ENCODE peak calls at places on chromosomes 5 and 9, in nine cellular contexts. N is thoracic aorta, Q is right cardiac atrium, Y is SJSA1, G is psoas muscle, S is brain microvascular endothelial cell, T is neuronal stem cell, C is fibroblast of lung, X is spleen. J is an unnamed sample.
A peak's percentile ranks its signal among the peaks of the same experiment; 100 is the strongest.

GRCh38 chr9:101995231-101995630 is 256.8 kb upstream of the GRIN3A start:
- DNase-seq in N (no peak), Q (no peak), Y (no peak), G (no peak), S (peak; percentile 93), T (no peak), C (no peak), X (no peak), J (no peak)

GRCh38 chr5:147223951-147224791 is 10.7 kb upstream of the STK32A start:
- DNase-seq in N (no peak), Q (no peak), Y (peak; percentile 52), G (no peak), S (peak; percentile 20), T (peak; percentile 37), C (peak; percentile 64), X (no peak), J (no peak)

GRCh38 chr5:140875085-140876065 is at the start of gene PCDHA12:
- DNase-seq in N (no peak), Q (no peak), Y (no peak), G (no peak), S (no peak), T (peak; percentile 55), C (no peak), X (no peak), J (no peak)

GRCh38 chr5:67875637-67876036 is 339.9 kb upstream of the PIK3R1 start:
- DNase-seq in N (no peak), Q (no peak), Y (no peak), G (no peak), S (no peak), T (no peak), C (no peak), X (no peak), J (no peak)

GRCh38 chr5:65862384-65862783 is 64.0 kb upstream of the ERBIN start:
- DNase-seq in N (no peak), Q (no peak), Y (no peak), G (no peak), S (no peak), T (no peak), C (no peak), X (no peak), J (no peak)

GRCh38 chr5:91864902-91865420 is 481.8 kb upstream of the ARRDC3 start:
- DNase-seq in N (no peak), Q (no peak), Y (no peak), G (no peak), S (no peak), T (no peak), C (peak; percentile 32), X (no peak), J (no peak)

GRCh38 chr9:128916204-128916603 is 4.6 kb upstream of the PHYHD1 start:
- DNase-seq in N (no peak), Q (peak; percentile 90), Y (no peak), G (peak; percentile 75), S (no peak), T (no peak), C (no peak), X (no peak), J (no peak)

GRCh38 chr5:150053231-150053626 is 33.1 kb downstream of the CSF1R start:
- DNase-seq in N (no peak), Q (no peak), Y (peak; percentile 84), G (no peak), S (peak; percentile 79), T (no peak), C (peak; percentile 60), X (no peak), J (no peak)

GRCh38 chr9:86324308-86324707 is 29.9 kb downstream of the TUT7 start:
- DNase-seq in N (no peak), Q (no peak), Y (no peak), G (no peak), S (no peak), T (no peak), C (peak; percentile 65), X (no peak), J (no peak)

GRCh38 chr5:170278611-170279500 is 18.7 kb downstream of the LCP2 start:
- DNase-seq in N (no peak), Q (peak; percentile 76), Y (no peak), G (no peak), S (no peak), T (no peak), C (no peak), X (peak; percentile 95), J (peak; percentile 51)

GRCh38 chr5:77642915-77643653 is 4.6 kb upstream of the OTP start:
- DNase-seq in N (no peak), Q (no peak), Y (no peak), G (no peak), S (no peak), T (no peak), C (no peak), X (no peak), J (no peak)

GRCh38 chr5:55636711-55637110 is 75.4 kb downstream of the SLC38A9 start:
- DNase-seq in N (no peak), Q (peak; percentile 50), Y (no peak), G (peak; percentile 30), S (no peak), T (no peak), C (peak; percentile 59), X (no peak), J (peak; percentile 20)

GRCh38 chr9:16442622-16443021 is 427.8 kb downstream of the BNC2 start:
- DNase-seq in N (no peak), Q (no peak), Y (peak; percentile 26), G (peak; percentile 23), S (peak; percentile 59), T (no peak), C (peak; percentile 64), X (no peak), J (no peak)

GRCh38 chr5:55694152-55694830 is 17.8 kb downstream of the SLC38A9 start:
- DNase-seq in N (no peak), Q (no peak), Y (peak; percentile 24), G (no peak), S (no peak), T (peak; percentile 21), C (peak; percentile 35), X (no peak), J (no peak)

GRCh38 chr5:1660511-1660910 is 136.8 kb upstream of the LPCAT1 start:
- DNase-seq in N (no peak), Q (no peak), Y (no peak), G (no peak), S (no peak), T (no peak), C (no peak), X (no peak), J (no peak)

GRCh38 chr5:1658665-1659064 is 134.9 kb upstream of the LPCAT1 start:
- DNase-seq in N (no peak), Q (no peak), Y (no peak), G (no peak), S (no peak), T (no peak), C (no peak), X (no peak), J (no peak)

GRCh38 chr5:1661311-1661710 is 137.6 kb upstream of the LPCAT1 start:
- DNase-seq in N (no peak), Q (no peak), Y (no peak), G (no peak), S (no peak), T (no peak), C (no peak), X (no peak), J (peak; percentile 3)

GRCh38 chr5:1659100-1660036 is 135.6 kb upstream of the LPCAT1 start:
- DNase-seq in N (no peak), Q (peak; percentile 42), Y (no peak), G (no peak), S (no peak), T (no peak), C (no peak), X (no peak), J (no peak)

DNA sequence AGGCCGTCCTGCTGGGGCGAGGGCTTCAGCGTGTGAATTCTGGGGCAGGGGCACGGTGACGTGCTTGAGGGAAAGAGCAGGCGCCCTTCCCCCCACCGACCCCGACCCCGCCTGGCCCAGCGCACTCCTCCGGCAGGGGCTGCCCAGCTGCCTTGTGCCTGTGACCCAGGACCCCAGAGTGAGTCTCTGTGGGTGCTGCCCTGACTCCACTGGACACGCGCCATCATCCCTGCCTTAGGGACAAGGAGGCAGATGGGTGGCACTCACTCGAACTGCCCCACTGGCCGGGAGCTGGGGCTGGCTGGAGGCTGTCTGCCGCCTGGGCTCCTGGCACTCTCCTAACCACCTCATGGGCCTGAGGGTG is 136.3 kb upstream of the LPCAT1 start:
- DNase-seq in N (no peak), Q (peak; percentile 52), Y (no peak), G (no peak), S (no peak), T (no peak), C (no peak), X (no peak), J (no peak)
- H3K27me3 ChIP-seq in N (no peaks in the 10 kb centered on the region), Q (no peaks in the 10 kb centered on the region), Y (peaks cover 24% of the 10 kb centered on the region), G (peaks cover 13% of the 10 kb centered on the region), S (peaks cover 15% of the 10 kb centered on the region), T (peaks cover 2% of the 10 kb centered on the region), C (peaks cover 4% of the 10 kb centered on the region), X (peaks cover 11% of the 10 kb centered on the region), J (peaks cover 92% of the 10 kb centered on the region)

DNA sequence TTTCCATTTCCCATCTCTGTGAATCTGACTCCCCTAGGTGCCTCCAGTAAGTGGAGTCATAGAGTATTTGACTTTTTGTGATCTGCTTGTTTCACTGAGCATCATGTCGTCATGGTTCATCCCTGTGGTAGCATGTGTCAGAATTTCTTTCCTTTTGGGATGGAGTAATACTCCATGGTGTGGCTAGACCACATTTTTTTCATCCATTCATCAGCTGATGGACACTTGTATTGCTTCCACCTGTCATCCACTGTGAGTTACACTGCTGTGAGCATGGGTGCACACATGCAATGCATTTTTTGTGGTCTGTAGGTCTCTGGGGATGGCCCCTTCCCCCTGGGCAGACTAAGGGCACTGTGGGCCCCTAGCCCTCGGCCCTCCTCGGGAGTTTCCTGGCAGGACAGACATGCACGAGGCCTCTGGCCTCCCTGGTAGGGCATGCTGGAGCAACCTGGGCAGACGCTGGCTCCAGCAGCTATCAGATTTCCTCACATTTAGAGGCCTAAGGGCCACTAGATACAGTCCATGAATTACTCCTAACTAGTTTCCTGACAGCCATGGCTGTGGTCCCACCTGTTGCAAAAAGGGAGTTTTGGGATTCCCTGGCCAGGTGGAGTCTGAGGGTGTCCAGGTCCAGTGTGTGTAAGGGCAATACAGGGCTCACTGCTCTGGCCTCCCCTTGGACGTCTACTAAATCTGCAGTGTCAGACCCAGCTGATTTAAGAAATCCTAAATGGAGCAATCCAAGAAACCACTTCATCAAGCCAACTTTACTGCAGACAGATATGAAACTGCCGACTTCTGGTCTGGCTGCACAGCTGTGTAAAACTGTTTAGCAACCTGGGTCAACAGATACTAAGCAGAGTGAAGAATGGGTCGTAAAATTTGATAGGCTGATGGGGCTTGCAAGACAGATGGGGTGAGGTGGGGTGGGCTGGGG is 116.2 kb downstream of the GADD45G start:
- DNase-seq in N (no peak), Q (no peak), Y (no peak), G (no peak), S (no peak), T (no peak), C (no peak), X (no peak), J (no peak)
- H3K4me3 ChIP-seq in N (no peak overlapping the region), Q (no peak overlapping the region), Y (no peak overlapping the region), G (no peak overlapping the region), S (no peak overlapping the region), T (no peak overlapping the region), C (no peak overlapping the region), X (no peak overlapping the region), J (no peak overlapping the region)

GRCh38 chr9:133194597-133194996 is 14.5 kb downstream of the OBP2B start:
- DNase-seq in N (no peak), Q (no peak), Y (no peak), G (no peak), S (no peak), T (no peak), C (no peak), X (no peak), J (no peak)
- H3K27me3 ChIP-seq in N (no peaks in the 10 kb centered on the region), Q (no peaks in the 10 kb centered on the region), Y (peaks cover 30% of the 10 kb centered on the region), G (peaks cover under 1% of the 10 kb centered on the region), S (peaks cover under 1% of the 10 kb centered on the region), T (no peaks in the 10 kb centered on the region), C (no peaks in the 10 kb centered on the region), X (no peaks in the 10 kb centered on the region), J (peaks cover 57% of the 10 kb centered on the region)

GRCh38 chr9:137429974-137430722 is 7.0 kb downstream of the NOXA1 start:
- DNase-seq in N (no peak), Q (peak; percentile 58), Y (no peak), G (peak; percentile 11), S (no peak), T (no peak), C (no peak), X (peak; percentile 81), J (no peak)
- H3K4me3 ChIP-seq in N (no peak overlapping the region), Q (no peak overlapping the region), Y (no peak overlapping the region), G (no peak overlapping the region), S (no peak overlapping the region), T (no peak overlapping the region), C (no peak overlapping the region), X (no peak overlapping the region), J (no peak overlapping the region)

J was measured in left ventricle myocardium inferior.